ENCODE peak calls at places on chromosomes 16 and 17, in five cellular contexts. R is breast epithelium, Q is SK-N-SH, N is esophagus squamous epithelium, B is psoas muscle. J is an unnamed sample.

GRCh38 chr16:391885-392335 is 5.1 kb upstream of the NME4 start:
- DNase-seq in Q (peak; percentile 82), N (no peak), R (no peak), B (peak; percentile 65), J (no peak)

GRCh38 chr16:84965428-84966149 is 45.7 kb downstream of the ZDHHC7 start:
- DNase-seq in Q (no peak), R (no peak), B (no peak), N (no peak), J (no peak)

GRCh38 chr16:11949527-11949926 is 7.7 kb upstream of the NPIPB2 start:
- DNase-seq in R (no peak), N (no peak), B (no peak), Q (peak; percentile 68), J (no peak)

GRCh38 chr16:67490330-67491096 is 7.2 kb upstream of the AGRP start:
- DNase-seq in B (no peak), N (no peak), Q (no peak), R (no peak), J (no peak)

GRCh38 chr16:27431773-27432599 is 30.0 kb downstream of the IL21R start:
- DNase-seq in R (no peak), N (no peak), B (no peak), Q (no peak), J (peak; percentile 49)

GRCh38 chr17:78124081-78124835 is 4.3 kb downstream of the TMC6 start:
- DNase-seq in R (no peak), N (no peak), B (no peak), Q (no peak), J (no peak)

GRCh38 chr17:6413073-6413472 is 21.8 kb downstream of the AIPL1 start:
- DNase-seq in N (no peak), R (no peak), B (no peak), Q (peak; percentile 54), J (no peak)

GRCh38 chr16:8730335-8730915 is 56.0 kb downstream of the ABAT start:
- DNase-seq in R (no peak), N (no peak), Q (no peak), B (no peak), J (no peak)

GRCh38 chr16:87582221-87582965 is 19.9 kb upstream of the JPH3 start:
- DNase-seq in N (no peak), B (peak; percentile 61), R (no peak), Q (peak; percentile 48), J (no peak)

GRCh38 chr16:14303654-14304394 is 232.7 kb downstream of the MRTFB start:
- DNase-seq in Q (no peak), R (no peak), B (peak; percentile 50), N (no peak), J (no peak)
- H3K4me3 ChIP-seq in Q (peak overlapping the region; percentile 93), R (peak overlapping the region; percentile 90), B (peak overlapping the region; percentile 97), N (peak overlapping the region; percentile 87), J (peak overlapping the region; percentile 90)

GRCh38 chr17:3035256-3035967 is 28.0 kb downstream of the OR1D5 start:
- DNase-seq in R (no peak), B (no peak), N (no peak), Q (no peak), J (no peak)
- H3K4me3 ChIP-seq in R (no peak overlapping the region), B (no peak overlapping the region), N (no peak overlapping the region), Q (no peak overlapping the region), J (no peak overlapping the region)

DNA sequence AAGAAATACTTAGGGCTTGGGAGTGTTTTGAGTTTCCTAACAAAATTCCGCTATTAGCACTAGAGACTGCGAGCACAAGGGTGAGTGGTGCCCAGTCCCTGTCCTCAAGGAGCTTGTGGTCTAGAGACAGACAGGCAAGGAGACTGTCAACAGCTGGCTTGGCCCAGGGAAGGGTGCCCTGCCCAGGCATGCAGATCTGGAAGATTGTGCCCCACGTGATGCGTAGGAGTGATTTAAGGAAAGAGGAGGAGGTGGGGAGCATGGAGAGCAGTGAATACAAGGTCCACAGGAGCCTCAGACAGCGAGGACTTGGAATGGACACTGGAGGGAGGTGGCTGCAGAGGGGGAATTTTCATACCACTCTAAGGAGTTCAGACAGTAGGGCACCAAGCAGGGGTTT is 25.0 kb downstream of the SCPEP1 start:
- DNase-seq in R (no peak), B (no peak), Q (no peak), N (no peak), J (no peak)
- H3K4me3 ChIP-seq in R (no peak overlapping the region), B (no peak overlapping the region), Q (no peak overlapping the region), N (no peak overlapping the region), J (no peak overlapping the region)

GRCh38 chr16:3049921-3050481 is 3.6 kb downstream of the MMP25 start:
- DNase-seq in R (no peak), Q (no peak), B (no peak), N (no peak), J (no peak)

GRCh38 chr16:3044708-3045107 is 1.7 kb upstream of the MMP25 start:
- DNase-seq in B (no peak), R (no peak), Q (no peak), N (no peak), J (no peak)

GRCh38 chr16:3045758-3046505 is 429 bp upstream of the MMP25 start:
- DNase-seq in Q (peak; percentile 82), R (no peak), B (no peak), N (no peak), J (no peak)

GRCh38 chr16:3046506-3047386 is at the start of gene MMP25:
- DNase-seq in N (no peak), R (no peak), Q (peak; percentile 61), B (no peak), J (no peak)

GRCh38 chr16:3047387-3047720 is 993 bp downstream of the MMP25 start:
- DNase-seq in Q (no peak), R (no peak), B (no peak), N (no peak), J (no peak)
- H3K4me3 ChIP-seq in Q (no peak overlapping the region), R (no peak overlapping the region), B (peak overlapping the region; percentile 66), N (no peak overlapping the region), J (no peak overlapping the region)

GRCh38 chr17:66704858-66705257 is 130.1 kb upstream of the CACNG5 start:
- DNase-seq in B (no peak), Q (no peak), R (no peak), N (no peak), J (no peak)
- H3K4me3 ChIP-seq in B (no peak overlapping the region), Q (no peak overlapping the region), R (no peak overlapping the region), N (no peak overlapping the region), J (no peak overlapping the region)

GRCh38 chr17:50861334-50861676 is 4.8 kb downstream of the TOB1 start:
- DNase-seq in Q (no peak), R (no peak), N (no peak), B (no peak), J (no peak)

GRCh38 chr17:50863221-50863843 is 2.8 kb downstream of the TOB1 start:
- DNase-seq in R (no peak), N (no peak), Q (peak; percentile 80), B (no peak), J (no peak)

GRCh38 chr17:50863931-50864330 is 2.2 kb downstream of the TOB1 start:
- DNase-seq in N (no peak), R (no peak), B (no peak), Q (no peak), J (no peak)

GRCh38 chr17:50864747-50865059 is 1.5 kb downstream of the TOB1 start:
- DNase-seq in R (no peak), B (no peak), Q (no peak), N (no peak), J (no peak)

DNA sequence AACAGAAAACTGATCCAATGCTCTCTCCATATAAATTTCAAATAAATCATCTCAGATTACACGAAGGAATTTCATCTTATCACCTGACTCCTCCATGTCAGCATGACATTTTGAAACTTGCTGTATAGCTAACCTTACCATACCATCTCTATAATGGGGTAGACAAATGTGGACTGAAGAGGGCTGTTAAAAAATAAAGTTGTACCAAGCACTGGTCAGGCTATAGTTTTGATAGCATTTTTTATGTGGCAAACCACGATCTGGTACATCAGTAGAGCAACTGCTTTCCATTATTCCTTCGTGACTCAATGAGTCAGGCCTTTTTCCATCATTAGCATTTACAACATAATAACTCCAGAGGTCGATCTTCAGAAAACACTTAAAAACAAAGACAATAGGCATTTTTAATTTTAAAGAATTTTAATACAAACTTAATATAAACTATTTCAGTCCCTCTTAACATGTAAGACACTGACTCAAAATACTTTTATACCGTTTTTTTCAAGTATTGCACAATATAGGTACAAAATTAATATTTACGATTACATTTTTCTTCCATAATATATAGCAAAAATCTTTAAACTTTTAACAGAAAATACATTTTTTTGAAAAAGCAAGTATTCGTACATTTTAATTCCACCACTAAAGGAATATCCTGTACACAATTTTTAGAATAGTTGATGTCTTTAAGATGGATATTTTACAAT is 4.2 kb downstream of the TOB1 start:
- DNase-seq in Q (no peak), B (no peak), N (no peak), R (no peak), J (no peak)
- H3K4me3 ChIP-seq in Q (no peak overlapping the region), B (peak overlapping the region; percentile 90), N (no peak overlapping the region), R (peak overlapping the region; percentile 97), J (no peak overlapping the region)

GRCh38 chr17:67753026-67753425 is 35.3 kb downstream of the NOL11 start:
- DNase-seq in B (no peak), R (no peak), Q (no peak), N (no peak), J (no peak)
- H3K4me3 ChIP-seq in B (no peak overlapping the region), R (no peak overlapping the region), Q (no peak overlapping the region), N (no peak overlapping the region), J (no peak overlapping the region)

J was measured in vagina.